ENCODE peak calls at places on chromosomes 11 and 22, in five cellular contexts. T, F, V, D and R are unnamed samples.

GRCh38 chr11:100930185-100930778 is 199.3 kb downstream of the PGR start:
- DNase-seq in T (no peak), F (no peak), V (no peak), D (peak), R (no peak)

GRCh38 chr11:95498731-95499396 is 267.9 kb upstream of the SESN3 start:
- DNase-seq in T (no peak), F (no peak), V (no peak), D (peak), R (no peak)

GRCh38 chr11:14346303-14346702 is 12.7 kb downstream of the RRAS2 start:
- DNase-seq in T (no peak), F (no peak), V (no peak), D (no peak), R (no peak)

GRCh38 chr11:79437981-79438630 is 2.7 kb downstream of the TENM4 start:
- DNase-seq in T (no peak), F (peak), V (no peak), D (no peak), R (no peak)

GRCh38 chr22:34055525-34056200 is 135.4 kb upstream of the LARGE1 start:
- DNase-seq in T (no peak), F (no peak), V (peak), D (peak), R (no peak)

GRCh38 chr22:26264162-26264561 is 94.9 kb downstream of the SEZ6L start:
- DNase-seq in T (no peak), F (no peak), V (no peak), D (no peak), R (no peak)

GRCh38 chr22:28514314-28514713 is 165.3 kb downstream of the TTC28 start:
- DNase-seq in T (no peak), F (no peak), V (no peak), D (no peak), R (no peak)

GRCh38 chr11:75371930-75372876 is 20.7 kb upstream of the ARRB1 start:
- DNase-seq in T (no peak), F (no peak), V (no peak), D (peak), R (no peak)

GRCh38 chr11:64716471-64717267 is 6.3 kb downstream of the NRXN2 start:
- DNase-seq in T (no peak), F (no peak), V (no peak), D (no peak), R (no peak)

GRCh38 chr22:24432059-24432853 is 4.9 kb downstream of the ADORA2A start:
- DNase-seq in T (no peak), F (peak), V (no peak), D (no peak), R (no peak)

GRCh38 chr11:94020777-94021615 is at the start of gene HEPHL1:
- DNase-seq in T (no peak), F (no peak), V (no peak), D (no peak), R (no peak)

GRCh38 chr11:74123008-74123448 is 47.8 kb downstream of the C2CD3 start:
- DNase-seq in T (no peak), F (no peak), V (no peak), D (peak), R (no peak)

GRCh38 chr11:124670732-124671131 is 2.8 kb downstream of the SIAE start:
- DNase-seq in T (peak), F (no peak), V (no peak), D (no peak), R (no peak)

GRCh38 chr11:69356703-69357457 is 62.9 kb downstream of the MYEOV start:
- DNase-seq in T (no peak), F (no peak), V (peak), D (no peak), R (peak)

GRCh38 chr11:19519912-19520641 is 192.6 kb upstream of the NAV2 start:
- DNase-seq in T (no peak), F (no peak), V (no peak), D (no peak), R (no peak)

GRCh38 chr11:18527512-18527911 is 770 bp upstream of the TSG101 start:
- DNase-seq in T (no peak), F (no peak), V (no peak), D (peak), R (no peak)

GRCh38 chr11:73716153-73717056 is 44.5 kb downstream of the RAB6A start:
- DNase-seq in T (no peak), F (no peak), V (no peak), D (peak), R (no peak)

GRCh38 chr22:40463017-40463631 is 92.7 kb downstream of the SGSM3 start:
- DNase-seq in T (peak), F (no peak), V (no peak), D (no peak), R (peak)

GRCh38 chr22:16915711-16916110 is 90.5 kb upstream of the XKR3 start:
- DNase-seq in T (no peak), F (no peak), V (no peak), D (no peak), R (no peak)

GRCh38 chr11:44380009-44380313 is 70.0 kb upstream of the ALX4 start:
- DNase-seq in T (no peak), F (no peak), V (no peak), D (no peak), R (no peak)

GRCh38 chr22:33792837-33793236 is 127.4 kb downstream of the LARGE1 start:
- DNase-seq in T (no peak), F (peak), V (no peak), D (no peak), R (no peak)

GRCh38 chr22:17638182-17638431 is 450 bp upstream of the BCL2L13 start:
- DNase-seq in T (no peak), F (no peak), V (no peak), D (no peak), R (no peak)

GRCh38 chr11:113578164-113578455 is 102.9 kb upstream of the DRD2 start:
- DNase-seq in T (no peak), F (no peak), V (no peak), D (no peak), R (no peak)

GRCh38 chr22:47444746-47445065 is 682.3 kb downstream of the TBC1D22A start:
- DNase-seq in T (no peak), F (no peak), V (no peak), D (no peak), R (no peak)

GRCh38 chr11:96278039-96278897 is 64.7 kb downstream of the MAML2 start:
- DNase-seq in T (no peak), F (no peak), V (no peak), D (no peak), R (no peak)

GRCh38 chr11:2156416-2157182 is 4.4 kb downstream of the INS start:
- DNase-seq in T (peak), F (peak), V (peak), D (peak), R (peak)

GRCh38 chr11:67351275-67352005 is 1.9 kb downstream of the POLD4 start:
- DNase-seq in T (peak), F (peak), V (no peak), D (peak), R (peak)

GRCh38 chr11:78916759-78917158 is 342.1 kb upstream of the NARS2 start:
- DNase-seq in T (no peak), F (no peak), V (no peak), D (no peak), R (no peak)

GRCh38 chr11:71204748-71205664 is 47.4 kb downstream of the SHANK2 start:
- DNase-seq in T (no peak), F (no peak), V (no peak), D (no peak), R (no peak)

GRCh38 chr11:13784848-13785247 is 116.4 kb downstream of the FAR1 start:
- DNase-seq in T (no peak), F (no peak), V (no peak), D (no peak), R (no peak)

GRCh38 chr11:68855205-68855978 is 13.7 kb upstream of the CPT1A start:
- DNase-seq in T (no peak), F (no peak), V (peak), D (no peak), R (peak)

GRCh38 chr11:18282626-18283025 is 16.6 kb downstream of the SAA1 start:
- DNase-seq in T (no peak), F (no peak), V (no peak), D (no peak), R (no peak)

GRCh38 chr11:120904116-120904515 is 119.8 kb upstream of the TBCEL start:
- DNase-seq in T (no peak), F (no peak), V (no peak), D (no peak), R (no peak)

GRCh38 chr11:36376315-36376887 is 80.3 kb downstream of the PRR5L start:
- DNase-seq in T (no peak), F (no peak), V (no peak), D (peak), R (no peak)

GRCh38 chr22:46514592-46515207 is 22.7 kb downstream of the CELSR1 start:
- DNase-seq in T (no peak), F (no peak), V (no peak), D (peak), R (no peak)

GRCh38 chr22:48576333-48577013 is 1251.2 kb downstream of the BRD1 start:
- DNase-seq in T (no peak), F (no peak), V (peak), D (no peak), R (no peak)
- TF ChIP-seq CTCF in T (no peak), F (no peak), V (peak), D (peak), R (no peak)

GRCh38 chr11:62120001-62120400 is 3.8 kb upstream of the INCENP start:
- DNase-seq in T (no peak), F (no peak), V (no peak), D (no peak), R (no peak)
- TF ChIP-seq CTCF in T (no peak), F (no peak), V (no peak), D (no peak), R (no peak)

GRCh38 chr11:97943493-97943892 is 1077.3 kb upstream of the CNTN5 start:
- DNase-seq in T (no peak), F (no peak), V (no peak), D (no peak), R (no peak)
- TF ChIP-seq CTCF in T (no peak), F (no peak), V (no peak), D (no peak), R (no peak)

GRCh38 chr11:58576792-58577440 is 1.3 kb upstream of the LPXN start:
- DNase-seq in T (no peak), F (no peak), V (no peak), D (peak), R (no peak)

GRCh38 chr11:58574851-58575250 is 805 bp downstream of the LPXN start:
- DNase-seq in T (no peak), F (no peak), V (no peak), D (no peak), R (no peak)

GRCh38 chr11:58573451-58574104 is 2.1 kb downstream of the LPXN start:
- DNase-seq in T (peak), F (peak), V (no peak), D (peak), R (no peak)

GRCh38 chr11:58577441-58578135 is 1.3 kb upstream of the ZFP91 start:
- DNase-seq in T (peak), F (no peak), V (no peak), D (no peak), R (peak)

DNA sequence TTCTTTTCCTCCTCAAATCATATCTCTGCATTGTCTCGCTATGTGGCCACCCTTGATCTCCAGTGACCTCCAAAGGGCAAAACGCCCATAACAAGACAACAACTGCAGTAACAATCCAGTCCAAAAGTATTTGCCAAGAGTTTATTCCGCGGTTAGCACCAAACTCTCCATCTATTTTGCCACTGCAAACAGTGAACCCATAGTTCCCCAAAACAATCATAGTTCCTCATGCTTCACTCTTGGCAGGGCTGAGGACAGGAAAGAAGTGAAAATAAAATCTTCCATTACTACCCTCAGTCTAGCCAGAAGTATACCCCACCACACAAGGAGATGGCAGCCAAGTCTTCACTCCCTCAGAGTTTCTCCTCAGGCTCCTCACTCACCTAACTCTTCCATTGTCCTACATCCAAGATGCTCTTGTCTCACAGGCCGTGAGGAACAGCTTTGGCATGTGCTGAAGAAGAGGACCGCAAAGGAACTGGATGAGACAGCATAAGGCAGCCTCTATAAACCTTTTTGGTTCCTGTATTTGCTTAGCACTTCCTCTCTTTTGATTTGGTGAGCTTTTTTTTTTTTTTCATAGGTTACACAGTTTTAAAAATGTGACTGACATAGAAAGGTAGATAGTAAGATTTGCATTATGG is at the start of gene LPXN:
- DNase-seq in T (peak), F (no peak), V (no peak), D (no peak), R (peak)
- TF ChIP-seq CTCF in T (no peak), F (no peak), V (no peak), D (no peak), R (no peak)

DNA sequence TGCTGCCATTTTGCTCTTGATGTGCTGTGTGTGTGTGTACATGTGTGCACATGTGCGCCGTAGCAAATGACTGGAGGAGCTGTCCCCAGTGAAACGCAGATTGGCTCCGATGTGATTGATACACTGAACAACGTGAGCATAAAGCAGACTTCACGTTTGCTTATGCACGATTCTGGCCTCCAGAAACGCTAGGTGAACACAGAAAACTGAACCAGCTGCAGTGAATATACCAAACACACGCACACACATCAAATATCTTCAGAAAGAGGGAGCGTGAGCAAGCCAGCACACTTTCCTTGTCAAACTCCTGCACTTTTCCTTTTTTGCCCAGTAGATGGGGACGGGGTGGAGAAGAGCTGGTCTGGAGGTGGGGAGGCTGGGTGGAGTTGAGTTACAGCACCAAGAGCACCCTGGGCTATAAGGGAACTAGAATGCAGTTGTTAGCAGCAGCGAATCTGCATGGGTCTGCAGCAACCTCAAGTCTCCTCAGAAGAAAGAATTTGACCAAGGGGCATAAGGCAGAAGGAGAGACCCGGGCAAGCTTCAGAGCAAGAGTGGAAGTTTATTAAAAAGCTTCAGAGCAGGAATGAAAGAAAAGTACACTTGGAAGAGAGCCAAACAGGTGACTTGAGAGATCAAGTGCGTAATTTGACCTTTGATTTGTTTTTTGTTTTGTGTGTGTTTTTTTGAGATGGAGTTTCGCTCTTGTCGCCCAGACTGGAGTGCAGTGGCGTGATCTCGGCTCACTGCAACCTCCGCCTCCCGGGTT is 77.8 kb upstream of the CADM1 start:
- DNase-seq in T (no peak), F (no peak), V (no peak), D (peak), R (no peak)
- TF ChIP-seq CTCF in T (no peak), F (no peak), V (no peak), D (no peak), R (no peak)